ENCODE peak calls at places on chromosomes 1 and 21, in six cellular contexts. Q, O, H, L, C and V are unnamed samples.

GRCh38 chr1:154577346-154578057 is 9.9 kb downstream of the CHRNB2 start:
- DNase-seq in O (no peak), L (no peak), H (no peak), Q (no peak), C (no peak), V (no peak)

GRCh38 chr1:233523047-233523446 is 90.9 kb upstream of the KCNK1 start:
- DNase-seq in O (no peak), H (no peak), Q (no peak), L (no peak), C (peak), V (no peak)

GRCh38 chr1:44775930-44776748 is 799 bp downstream of the RPS8 start:
- DNase-seq in L (no peak), Q (no peak), H (no peak), O (peak), C (peak), V (no peak)

GRCh38 chr1:85822696-85823095 is 114.5 kb upstream of the ZNHIT6 start:
- DNase-seq in Q (no peak), C (no peak), L (no peak), H (no peak), O (no peak), V (no peak)

GRCh38 chr1:2179283-2180013 is 15.1 kb downstream of the FAAP20 start:
- DNase-seq in O (peak), Q (no peak), C (no peak), H (peak), L (no peak), V (no peak)

GRCh38 chr21:46266946-46267345 is 18.5 kb downstream of the MCM3AP start:
- DNase-seq in L (no peak), Q (no peak), O (no peak), C (no peak), H (no peak), V (no peak)

GRCh38 chr1:230725256-230726012 is 11.5 kb upstream of the AGT start:
- DNase-seq in L (no peak), H (no peak), O (no peak), C (no peak), Q (no peak), V (no peak)

GRCh38 chr1:31954607-31955283 is 16.6 kb upstream of the PTP4A2 start:
- DNase-seq in L (peak), C (peak), Q (peak), H (no peak), O (peak), V (peak)

GRCh38 chr1:53763911-53764310 is 24.9 kb upstream of the GLIS1 start:
- DNase-seq in H (no peak), C (no peak), L (no peak), Q (no peak), O (no peak), V (no peak)

GRCh38 chr1:180521474-180522203 is 19.3 kb upstream of the ACBD6 start:
- DNase-seq in C (no peak), H (no peak), L (no peak), O (peak), Q (no peak), V (no peak)